ENCODE peak calls at places on chromosome 18, in eight cellular contexts. F is endothelial cell of umbilical vein, Q is HepG2, M is HCT116, G is esophagus muscularis mucosa, N is breast epithelium, T is sigmoid colon, W is transverse colon. K is an unnamed sample.

GRCh38 chr18:22211660-22212059 is 42.3 kb downstream of the GATA6 start:
- DNase-seq in Q (no peak), W (no peak), G (no peak), M (no peak), N (no peak), F (no peak), T (no peak), K (no peak)

GRCh38 chr18:4106407-4107033 is 348.6 kb downstream of the DLGAP1 start:
- DNase-seq in M (peak; percentile 42), F (peak; percentile 58), N (peak; percentile 67), T (peak; percentile 70), W (peak; percentile 58), Q (peak; percentile 49), G (no peak), K (no peak)

GRCh38 chr18:70384181-70384790 is 95.4 kb downstream of the SOCS6 start:
- DNase-seq in W (no peak), M (peak; percentile 92), N (no peak), T (no peak), F (no peak), G (no peak), Q (peak; percentile 72), K (no peak)

GRCh38 chr18:61831071-61831470 is 61.7 kb downstream of the RNF152 start:
- DNase-seq in F (peak; percentile 96), G (no peak), T (no peak), Q (no peak), N (no peak), W (no peak), M (no peak), K (no peak)

GRCh38 chr18:76923485-76924085 is 101.2 kb downstream of the ZNF236 start:
- DNase-seq in G (no peak), F (peak; percentile 13), M (peak; percentile 34), T (no peak), Q (peak; percentile 30), N (no peak), W (peak; percentile 20), K (no peak)

GRCh38 chr18:8959551-8960135 is 142.9 kb upstream of the NDUFV2 start:
- DNase-seq in N (no peak), W (no peak), G (no peak), Q (peak; percentile 79), M (no peak), F (no peak), T (no peak), K (no peak)

GRCh38 chr18:13217466-13217961 is 1.0 kb upstream of the LDLRAD4 start:
- DNase-seq in F (peak; percentile 47), W (peak; percentile 70), N (no peak), Q (no peak), G (no peak), T (peak; percentile 75), M (no peak), K (peak; percentile 85)

GRCh38 chr18:42052137-42052708 is 97.2 kb downstream of the PIK3C3 start:
- DNase-seq in N (no peak), F (peak; percentile 36), M (no peak), G (no peak), T (no peak), Q (no peak), W (no peak), K (no peak)

GRCh38 chr18:44725300-44726096 is 44.8 kb downstream of the SETBP1 start:
- DNase-seq in T (peak; percentile 76), F (peak; percentile 79), Q (no peak), N (no peak), G (no peak), W (peak; percentile 56), M (no peak), K (peak; percentile 85)

DNA sequence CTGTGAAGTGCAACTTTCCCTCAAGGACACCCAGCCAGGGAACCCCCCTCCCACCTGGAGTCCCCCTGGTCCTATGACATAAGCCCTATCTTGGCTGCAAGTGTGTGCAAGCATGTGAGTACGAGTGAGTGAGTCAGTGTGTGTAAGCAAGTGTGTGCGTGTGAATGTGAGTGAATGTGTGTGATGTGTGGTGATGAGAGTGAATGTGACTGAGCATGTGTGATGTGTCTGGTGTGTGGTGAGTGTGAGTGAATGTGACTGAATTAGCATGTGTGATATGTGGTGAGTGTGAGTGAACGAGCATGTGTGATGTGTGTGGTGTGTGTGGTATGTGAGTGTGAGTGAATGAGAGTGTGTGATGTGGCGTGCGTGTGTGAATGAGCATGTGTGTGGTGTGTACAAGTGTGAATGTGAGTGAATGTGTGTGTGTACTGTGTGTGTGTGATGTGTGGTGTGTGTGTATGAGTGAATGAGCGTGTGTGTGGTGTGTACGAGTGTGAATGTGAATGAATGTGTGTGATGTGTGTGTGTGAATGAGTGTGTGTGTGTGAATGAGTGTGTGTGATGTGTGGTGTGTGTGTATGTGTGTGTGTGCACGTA is 68.8 kb upstream of the SMAD7 start:
- DNase-seq in M (no peak), Q (no peak), G (no peak), N (peak; percentile 48), T (no peak), W (no peak), F (no peak), K (no peak)
- H3K4me1 ChIP-seq in M (peaks cover 37% of the 10 kb centered on the region), Q (peaks cover 49% of the 10 kb centered on the region), G (peaks cover 10% of the 10 kb centered on the region), N (no peaks in the 10 kb centered on the region), T (no peaks in the 10 kb centered on the region), W (no peaks in the 10 kb centered on the region), F (no peaks in the 10 kb centered on the region), K (peaks cover 12% of the 10 kb centered on the region)

DNA sequence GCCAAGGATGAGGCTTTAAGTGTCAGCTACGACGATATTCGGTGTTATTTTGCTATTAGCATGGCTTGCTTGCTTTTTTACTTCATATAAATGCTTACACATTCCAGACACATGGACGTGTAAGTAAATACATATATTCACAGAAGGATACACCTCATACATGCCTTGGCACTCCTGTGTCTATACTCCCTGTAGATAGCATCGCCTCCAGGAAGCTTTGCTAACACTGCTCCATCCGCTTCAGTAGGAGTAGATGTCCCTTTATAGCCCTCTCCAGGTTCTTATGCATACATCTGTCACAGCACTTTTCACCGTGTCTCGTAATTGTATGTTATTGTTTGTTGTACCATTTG is 27.5 kb upstream of the KCTD1 start:
- DNase-seq in G (no peak), N (no peak), W (no peak), M (no peak), F (no peak), T (no peak), Q (no peak), K (no peak)
- TF ChIP-seq POLR2A in G (no peak), N (no peak), W (no peak), M (no peak), F (no peak), T (no peak), Q (no peak), K (no peak)

GRCh38 chr18:73697395-73697794 is 450.2 kb downstream of the FBXO15 start:
- DNase-seq in M (no peak), W (no peak), G (no peak), Q (no peak), N (no peak), T (no peak), F (no peak), K (no peak)
- TF ChIP-seq POLR2AphosphoS5 in M (no peak), W (no peak), G (no peak), Q (no peak), N (no peak), T (no peak), F (no peak), K (no peak)

GRCh38 chr18:55983433-55983832 is 395.4 kb upstream of the TCF4 start:
- DNase-seq in T (no peak), W (no peak), F (peak; percentile 33), N (no peak), M (no peak), G (no peak), Q (no peak), K (no peak)
- H3K4me1 ChIP-seq in T (no peaks in the 10 kb centered on the region), W (no peaks in the 10 kb centered on the region), F (peaks cover 11% of the 10 kb centered on the region), N (no peaks in the 10 kb centered on the region), M (no peaks in the 10 kb centered on the region), G (peaks cover 5% of the 10 kb centered on the region), Q (no peaks in the 10 kb centered on the region), K (no peaks in the 10 kb centered on the region)

DNA sequence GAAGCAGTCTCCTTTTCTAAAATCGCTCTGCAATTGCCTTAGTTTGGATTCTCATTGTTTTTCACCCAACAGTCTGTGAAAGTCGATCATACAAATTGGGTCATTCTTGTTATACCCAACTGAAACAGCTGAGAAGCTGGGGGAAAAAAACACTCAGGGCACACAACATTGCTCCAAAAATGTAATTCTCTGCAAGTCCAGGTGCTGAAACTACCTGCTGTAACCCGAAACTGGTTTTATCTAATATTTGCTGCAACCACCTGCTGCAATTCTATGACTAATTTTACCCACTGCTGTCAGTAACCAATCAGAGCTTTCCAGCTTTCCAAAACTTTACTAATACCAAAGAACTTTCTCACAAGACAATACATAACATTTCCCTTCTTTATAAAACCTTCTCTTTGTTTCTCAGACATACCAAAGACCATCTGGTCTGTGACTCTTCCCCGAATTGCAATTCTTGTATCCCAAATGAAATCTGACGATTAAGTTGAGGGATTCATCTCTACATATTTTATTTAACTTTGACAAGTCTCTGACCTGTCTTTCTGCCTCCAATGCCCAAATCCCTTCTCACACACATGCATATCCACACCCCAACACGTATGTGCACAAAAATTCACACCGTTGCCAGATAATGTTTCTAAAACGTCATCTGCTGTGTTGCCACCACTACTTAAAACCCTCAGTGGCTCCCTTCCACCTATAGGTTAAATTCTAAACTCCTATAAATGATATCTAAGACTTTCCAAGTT is 198.3 kb downstream of the PIEZO2 start:
- DNase-seq in N (no peak), G (no peak), T (no peak), F (no peak), W (no peak), M (no peak), Q (no peak), K (no peak)
- TF ChIP-seq POLR2A in N (no peak), G (no peak), T (no peak), F (no peak), W (no peak), M (no peak), Q (no peak), K (no peak)